ENCODE peak calls at places on chromosomes 3 and 15, in five cellular contexts. One of them, this sample, is unnamed.

GRCh38 chr3:45311953-45312795 is 76.2 kb upstream of the LARS2 start:
- DNase-seq in activated CD4-positive, alpha-beta T cell treated with anti-CD3 and anti-CD28 coated beads, Interleukin-2, amount 50 U/mL, for 4 hours: no peak
- DNase-seq in substantia nigra: no peak
- DNase-seq in AML-193: no peak
- DNase-seq in mucosa of descending colon: no peak
- DNase-seq in this sample: no peak

GRCh38 chr3:40908612-40909011 is 290.7 kb upstream of the CTNNB1 start:
- DNase-seq in AML-193: no peak
- DNase-seq in substantia nigra: no peak
- DNase-seq in activated CD4-positive, alpha-beta T cell treated with anti-CD3 and anti-CD28 coated beads, Interleukin-2, amount 50 U/mL, for 4 hours: no peak
- DNase-seq in mucosa of descending colon: no peak
- DNase-seq in this sample: no peak

GRCh38 chr3:43733459-43734384 is 43.0 kb downstream of the ABHD5 start:
- DNase-seq in activated CD4-positive, alpha-beta T cell treated with anti-CD3 and anti-CD28 coated beads, Interleukin-2, amount 50 U/mL, for 4 hours: no peak
- DNase-seq in mucosa of descending colon: no peak
- DNase-seq in substantia nigra: no peak
- DNase-seq in AML-193: no peak
- DNase-seq in this sample: no peak

GRCh38 chr3:97991278-97991652 is 19.0 kb upstream of the RIOX2 start:
- DNase-seq in AML-193: no peak
- DNase-seq in mucosa of descending colon: no peak
- DNase-seq in activated CD4-positive, alpha-beta T cell treated with anti-CD3 and anti-CD28 coated beads, Interleukin-2, amount 50 U/mL, for 4 hours: peak; percentile 17
- DNase-seq in substantia nigra: no peak
- DNase-seq in this sample: no peak

GRCh38 chr3:41200669-41201021 is 1.3 kb downstream of the CTNNB1 start:
- DNase-seq in substantia nigra: no peak
- DNase-seq in mucosa of descending colon: no peak
- DNase-seq in AML-193: peak; percentile 34
- DNase-seq in activated CD4-positive, alpha-beta T cell treated with anti-CD3 and anti-CD28 coated beads, Interleukin-2, amount 50 U/mL, for 4 hours: no peak
- DNase-seq in this sample: peak; percentile 7

GRCh38 chr3:155069729-155070128 is 10.4 kb upstream of the MME start:
- DNase-seq in activated CD4-positive, alpha-beta T cell treated with anti-CD3 and anti-CD28 coated beads, Interleukin-2, amount 50 U/mL, for 4 hours: no peak
- DNase-seq in AML-193: no peak
- DNase-seq in mucosa of descending colon: no peak
- DNase-seq in substantia nigra: no peak
- DNase-seq in this sample: no peak

GRCh38 chr3:126208618-126209256 is 28.4 kb upstream of the ALDH1L1 start:
- DNase-seq in mucosa of descending colon: peak; percentile 88
- DNase-seq in substantia nigra: peak; percentile 24
- DNase-seq in AML-193: peak; percentile 59
- DNase-seq in activated CD4-positive, alpha-beta T cell treated with anti-CD3 and anti-CD28 coated beads, Interleukin-2, amount 50 U/mL, for 4 hours: no peak
- DNase-seq in this sample: peak; percentile 99

GRCh38 chr15:89143503-89144162 is 55.4 kb downstream of the ABHD2 start:
- DNase-seq in activated CD4-positive, alpha-beta T cell treated with anti-CD3 and anti-CD28 coated beads, Interleukin-2, amount 50 U/mL, for 4 hours: no peak
- DNase-seq in AML-193: peak; percentile 64
- DNase-seq in mucosa of descending colon: no peak
- DNase-seq in substantia nigra: no peak
- DNase-seq in this sample: no peak

GRCh38 chr15:43347114-43347513 is 16.7 kb upstream of the LCMT2 start:
- DNase-seq in mucosa of descending colon: no peak
- DNase-seq in activated CD4-positive, alpha-beta T cell treated with anti-CD3 and anti-CD28 coated beads, Interleukin-2, amount 50 U/mL, for 4 hours: no peak
- DNase-seq in substantia nigra: no peak
- DNase-seq in AML-193: no peak
- DNase-seq in this sample: no peak

GRCh38 chr3:102163039-102163817 is 271.6 kb upstream of the ZPLD1 start:
- DNase-seq in mucosa of descending colon: no peak
- DNase-seq in AML-193: no peak
- DNase-seq in activated CD4-positive, alpha-beta T cell treated with anti-CD3 and anti-CD28 coated beads, Interleukin-2, amount 50 U/mL, for 4 hours: no peak
- DNase-seq in substantia nigra: no peak
- DNase-seq in this sample: peak; percentile 65

GRCh38 chr3:19060404-19060803 is 87.9 kb upstream of the KCNH8 start:
- DNase-seq in substantia nigra: no peak
- DNase-seq in mucosa of descending colon: no peak
- DNase-seq in AML-193: no peak
- DNase-seq in activated CD4-positive, alpha-beta T cell treated with anti-CD3 and anti-CD28 coated beads, Interleukin-2, amount 50 U/mL, for 4 hours: no peak
- DNase-seq in this sample: no peak

This sample was measured in Calu3.